ENCODE peak calls at places on chromosomes 3 and 15, in nine cellular contexts. F is SK-N-SH; Q is effector memory CD4-positive, alpha-beta T cell; S is body of pancreas; O is mesendoderm; J is stomach; T is dorsolateral prefrontal cortex; B is K562; E is heart right ventricle. X is an unnamed sample.

GRCh38 chr15:25188051-25188450 is 233.3 kb downstream of the SNRPN start:
- DNase-seq in F (no peak), Q (no peak), S (no peak), O (no peak), J (no peak), T (no peak), B (no peak), E (no peak), X (peak; percentile 16)

GRCh38 chr3:42887084-42887483 is 11.4 kb upstream of the CYP8B1 start:
- DNase-seq in F (no peak), Q (no peak), S (no peak), O (peak; percentile 69), J (no peak), T (no peak), B (no peak), E (no peak), X (no peak)

GRCh38 chr3:87333393-87333892 is 57.1 kb upstream of the POU1F1 start:
- DNase-seq in F (no peak), Q (no peak), S (no peak), O (peak; percentile 9), J (no peak), T (no peak), B (no peak), E (no peak), X (no peak)

GRCh38 chr15:55780292-55780691 is 37.3 kb upstream of the PRTG start:
- DNase-seq in F (no peak), Q (no peak), S (no peak), O (no peak), J (no peak), T (no peak), B (no peak), E (no peak), X (no peak)

GRCh38 chr3:143412084-143412483 is 292.5 kb downstream of the CHST2 start:
- DNase-seq in F (no peak), Q (no peak), S (no peak), O (no peak), J (no peak), T (no peak), B (no peak), E (no peak), X (no peak)

GRCh38 chr3:195247863-195248189 is 23.1 kb downstream of the XXYLT1 start:
- DNase-seq in F (no peak), Q (no peak), S (no peak), O (peak; percentile 57), J (no peak), T (peak; percentile 14), B (no peak), E (no peak), X (no peak)

GRCh38 chr15:71082803-71083202 is 32.5 kb upstream of the THSD4 start:
- DNase-seq in F (no peak), Q (no peak), S (no peak), O (no peak), J (no peak), T (no peak), B (no peak), E (peak; percentile 52), X (peak; percentile 79)

GRCh38 chr3:10774129-10774670 is 41.8 kb upstream of the SLC6A11 start:
- DNase-seq in F (no peak), Q (no peak), S (no peak), O (no peak), J (no peak), T (no peak), B (no peak), E (no peak), X (no peak)

GRCh38 chr3:123872621-123873020 is 11.5 kb downstream of the MYLK start:
- DNase-seq in F (no peak), Q (no peak), S (no peak), O (no peak), J (no peak), T (no peak), B (no peak), E (no peak), X (no peak)

GRCh38 chr3:152719264-152719663 is 115.7 kb upstream of the P2RY1 start:
- DNase-seq in F (peak; percentile 0), Q (no peak), S (no peak), O (peak; percentile 60), J (no peak), T (no peak), B (peak; percentile 13), E (no peak), X (no peak)

GRCh38 chr15:93974804-93975481 is 256.4 kb upstream of the MCTP2 start:
- DNase-seq in F (peak; percentile 16), Q (no peak), S (peak; percentile 23), O (peak; percentile 82), J (no peak), T (no peak), B (no peak), E (no peak), X (no peak)

GRCh38 chr3:60954049-60954448 is 297.2 kb downstream of the FHIT start:
- DNase-seq in F (no peak), Q (no peak), S (no peak), O (no peak), J (no peak), T (no peak), B (no peak), E (no peak), X (no peak)

GRCh38 chr3:39347586-39347876 is 18.0 kb downstream of the CCR8 start:
- DNase-seq in F (no peak), Q (no peak), S (no peak), O (no peak), J (no peak), T (no peak), B (no peak), E (no peak), X (no peak)
- H3K4me3 ChIP-seq in F (no peak overlapping the region), Q (no peak overlapping the region), S (no peak overlapping the region), O (no peak overlapping the region), J (no peak overlapping the region), T (no peak overlapping the region), B (no peak overlapping the region), E (no peak overlapping the region), X (no peak overlapping the region)

GRCh38 chr3:134955874-134956273 is 160.8 kb downstream of the EPHB1 start:
- DNase-seq in F (no peak), Q (no peak), S (no peak), O (no peak), J (no peak), T (no peak), B (no peak), E (no peak), X (no peak)
- H3K27ac ChIP-seq in F (no peak overlapping the region), Q (no peak overlapping the region), S (no peak overlapping the region), O (no peak overlapping the region), J (no peak overlapping the region), T (no peak overlapping the region), B (no peak overlapping the region), E (no peak overlapping the region), X (no peak overlapping the region)

DNA sequence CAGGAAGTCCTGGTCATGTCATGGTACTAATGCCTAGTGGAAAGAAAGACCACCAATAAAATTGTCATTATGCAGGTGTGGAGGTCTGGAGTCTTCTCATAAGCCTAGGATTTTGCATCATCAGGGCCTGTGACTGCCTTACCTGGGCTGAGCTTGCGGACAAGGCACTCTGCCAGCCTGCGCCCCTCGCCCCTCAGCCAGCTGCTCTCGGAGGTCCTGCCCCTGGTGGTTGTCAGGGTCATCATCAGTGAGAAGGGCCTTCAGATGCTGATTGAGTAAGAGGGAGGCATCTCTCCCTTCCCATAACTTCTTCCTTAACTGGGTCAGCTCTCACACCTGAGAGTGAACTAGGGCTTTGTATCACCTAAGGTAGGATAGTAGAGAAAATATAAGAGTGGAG is 132.8 kb downstream of the DCLK3 start:
- DNase-seq in F (no peak), Q (no peak), S (no peak), O (peak; percentile 7), J (no peak), T (no peak), B (no peak), E (no peak), X (no peak)
- H3K4me3 ChIP-seq in F (no peak overlapping the region), Q (no peak overlapping the region), S (no peak overlapping the region), O (no peak overlapping the region), J (no peak overlapping the region), T (no peak overlapping the region), B (no peak overlapping the region), E (no peak overlapping the region), X (no peak overlapping the region)

DNA sequence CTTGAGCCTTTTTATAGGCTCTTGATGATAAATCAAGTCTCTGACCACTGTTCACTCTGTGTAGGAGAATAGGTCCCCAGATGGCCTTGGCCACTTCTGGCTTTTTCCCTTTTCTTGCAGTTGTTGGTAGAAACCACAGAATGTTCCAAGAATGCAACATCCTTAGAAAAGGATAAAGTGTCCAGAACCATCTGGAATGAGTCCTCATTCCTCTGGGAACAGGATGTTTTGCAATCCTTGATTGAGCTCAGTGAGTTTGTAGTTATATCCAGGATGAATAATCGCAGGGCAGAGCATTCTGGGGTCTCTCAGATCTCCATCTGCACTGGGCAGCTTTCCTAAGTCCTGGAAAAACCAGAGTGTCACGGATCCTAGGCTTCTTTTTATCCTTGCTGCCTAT is 1028.4 kb downstream of the OTOL1 start:
- DNase-seq in F (no peak), Q (no peak), S (no peak), O (no peak), J (no peak), T (no peak), B (no peak), E (peak; percentile 3), X (no peak)
- H3K27ac ChIP-seq in F (no peak overlapping the region), Q (no peak overlapping the region), S (no peak overlapping the region), O (no peak overlapping the region), J (peak overlapping the region; percentile 57), T (no peak overlapping the region), B (no peak overlapping the region), E (no peak overlapping the region), X (no peak overlapping the region)

DNA sequence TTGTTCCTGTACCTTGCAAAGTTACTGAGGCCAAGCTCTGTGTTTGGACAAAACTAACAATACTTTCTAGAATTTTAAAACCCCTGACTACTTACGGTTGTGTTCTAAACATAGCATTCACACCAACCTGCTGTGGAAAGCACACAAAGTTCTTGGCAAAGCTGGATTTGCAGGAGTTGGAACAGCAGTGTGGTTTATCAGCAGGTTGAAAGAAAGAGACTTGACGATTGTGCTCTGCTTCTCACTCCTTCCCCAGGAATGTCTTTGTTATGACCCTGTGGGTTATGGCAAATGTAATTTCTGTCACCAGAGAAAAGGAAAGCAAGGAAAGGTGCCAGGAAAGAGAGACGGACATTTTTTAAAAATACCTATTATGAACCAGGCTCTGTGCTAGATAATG is 165.5 kb upstream of the TGFBR2 start:
- DNase-seq in F (no peak), Q (no peak), S (peak; percentile 26), O (peak; percentile 6), J (peak; percentile 63), T (no peak), B (no peak), E (peak; percentile 44), X (no peak)
- H3K4me3 ChIP-seq in F (no peak overlapping the region), Q (no peak overlapping the region), S (no peak overlapping the region), O (no peak overlapping the region), J (no peak overlapping the region), T (no peak overlapping the region), B (no peak overlapping the region), E (no peak overlapping the region), X (no peak overlapping the region)

X was measured in aorta.